ENCODE peak calls at places on chromosomes 2 and 18, in eight cellular contexts. One of them, this sample, is unnamed.

GRCh38 chr2:8633735-8634313 is 48.0 kb upstream of the ID2 start:
- DNase-seq in NCI-H774: no peak
- DNase-seq in breast epithelium: no peak
- DNase-seq in NCI-H1105 treated with DMSO at 0.1 percent for 48 hours: no peak
- DNase-seq in fibroblast of lung: peak
- DNase-seq in NCI-H146: no peak
- DNase-seq in cerebellum: no peak
- DNase-seq in psoas muscle: no peak
- DNase-seq in this sample: no peak

GRCh38 chr18:31209041-31209440 is 46.4 kb upstream of the DSC1 start:
- DNase-seq in NCI-H774: no peak
- DNase-seq in NCI-H1105 treated with DMSO at 0.1 percent for 48 hours: no peak
- DNase-seq in NCI-H146: no peak
- DNase-seq in breast epithelium: no peak
- DNase-seq in psoas muscle: no peak
- DNase-seq in fibroblast of lung: peak
- DNase-seq in cerebellum: no peak
- DNase-seq in this sample: no peak

GRCh38 chr18:58218111-58218510 is 174.1 kb downstream of the NEDD4L start:
- DNase-seq in fibroblast of lung: peak
- DNase-seq in breast epithelium: no peak
- DNase-seq in NCI-H146: no peak
- DNase-seq in cerebellum: no peak
- DNase-seq in psoas muscle: no peak
- DNase-seq in NCI-H1105 treated with DMSO at 0.1 percent for 48 hours: no peak
- DNase-seq in NCI-H774: no peak
- DNase-seq in this sample: no peak

GRCh38 chr18:80175451-80176235 is 66.6 kb downstream of the ADNP2 start:
- DNase-seq in cerebellum: no peak
- DNase-seq in psoas muscle: no peak
- DNase-seq in NCI-H146: no peak
- DNase-seq in NCI-H774: no peak
- DNase-seq in breast epithelium: no peak
- DNase-seq in fibroblast of lung: peak
- DNase-seq in NCI-H1105 treated with DMSO at 0.1 percent for 48 hours: no peak
- DNase-seq in this sample: no peak

GRCh38 chr2:170434900-170435640 is 257.1 kb downstream of the MYO3B start:
- DNase-seq in breast epithelium: no peak
- DNase-seq in cerebellum: no peak
- DNase-seq in NCI-H146: no peak
- DNase-seq in psoas muscle: no peak
- DNase-seq in fibroblast of lung: no peak
- DNase-seq in NCI-H774: no peak
- DNase-seq in NCI-H1105 treated with DMSO at 0.1 percent for 48 hours: no peak
- DNase-seq in this sample: no peak

GRCh38 chr2:11129598-11130449 is 25.4 kb upstream of the SLC66A3 start:
- DNase-seq in NCI-H146: peak
- DNase-seq in NCI-H774: peak
- DNase-seq in psoas muscle: peak
- DNase-seq in cerebellum: no peak
- DNase-seq in fibroblast of lung: peak
- DNase-seq in NCI-H1105 treated with DMSO at 0.1 percent for 48 hours: no peak
- DNase-seq in breast epithelium: peak
- DNase-seq in this sample: no peak

GRCh38 chr2:190277234-190278112 is 42.2 kb downstream of the HIBCH start:
- DNase-seq in cerebellum: no peak
- DNase-seq in breast epithelium: no peak
- DNase-seq in psoas muscle: no peak
- DNase-seq in NCI-H774: peak
- DNase-seq in NCI-H146: no peak
- DNase-seq in NCI-H1105 treated with DMSO at 0.1 percent for 48 hours: no peak
- DNase-seq in fibroblast of lung: peak
- DNase-seq in this sample: peak

GRCh38 chr2:44245068-44245861 is 30.0 kb upstream of the SLC3A1 start:
- DNase-seq in fibroblast of lung: no peak
- DNase-seq in breast epithelium: no peak
- DNase-seq in NCI-H146: peak
- DNase-seq in NCI-H1105 treated with DMSO at 0.1 percent for 48 hours: peak
- DNase-seq in psoas muscle: no peak
- DNase-seq in NCI-H774: peak
- DNase-seq in cerebellum: no peak
- DNase-seq in this sample: peak

GRCh38 chr2:128271891-128272585 is 46.6 kb downstream of the HS6ST1 start:
- DNase-seq in breast epithelium: peak
- DNase-seq in NCI-H1105 treated with DMSO at 0.1 percent for 48 hours: no peak
- DNase-seq in psoas muscle: peak
- DNase-seq in cerebellum: no peak
- DNase-seq in NCI-H774: no peak
- DNase-seq in fibroblast of lung: no peak
- DNase-seq in NCI-H146: no peak
- DNase-seq in this sample: no peak

GRCh38 chr2:236546561-236546961 is 23.1 kb upstream of the ACKR3 start:
- DNase-seq in psoas muscle: no peak
- DNase-seq in NCI-H146: no peak
- DNase-seq in cerebellum: no peak
- DNase-seq in breast epithelium: no peak
- DNase-seq in fibroblast of lung: no peak
- DNase-seq in NCI-H774: no peak
- DNase-seq in NCI-H1105 treated with DMSO at 0.1 percent for 48 hours: no peak
- DNase-seq in this sample: no peak

GRCh38 chr18:10247402-10248117 is 206.9 kb upstream of the APCDD1 start:
- DNase-seq in cerebellum: no peak
- DNase-seq in breast epithelium: no peak
- DNase-seq in NCI-H1105 treated with DMSO at 0.1 percent for 48 hours: no peak
- DNase-seq in NCI-H146: no peak
- DNase-seq in fibroblast of lung: no peak
- DNase-seq in NCI-H774: no peak
- DNase-seq in psoas muscle: no peak
- DNase-seq in this sample: no peak

GRCh38 chr2:235854276-235854675 is 313.9 kb downstream of the GBX2 start:
- DNase-seq in NCI-H774: no peak
- DNase-seq in NCI-H1105 treated with DMSO at 0.1 percent for 48 hours: no peak
- DNase-seq in breast epithelium: no peak
- DNase-seq in cerebellum: peak
- DNase-seq in NCI-H146: no peak
- DNase-seq in psoas muscle: no peak
- DNase-seq in fibroblast of lung: no peak
- DNase-seq in this sample: no peak

GRCh38 chr2:113869253-113869652 is 20.6 kb upstream of the ACTR3 start:
- DNase-seq in NCI-H1105 treated with DMSO at 0.1 percent for 48 hours: no peak
- DNase-seq in NCI-H146: no peak
- DNase-seq in breast epithelium: no peak
- DNase-seq in NCI-H774: no peak
- DNase-seq in psoas muscle: no peak
- DNase-seq in cerebellum: no peak
- DNase-seq in fibroblast of lung: no peak
- DNase-seq in this sample: no peak

GRCh38 chr2:70104231-70105111 is 17.2 kb downstream of the PCBP1 start:
- DNase-seq in fibroblast of lung: peak
- DNase-seq in NCI-H1105 treated with DMSO at 0.1 percent for 48 hours: no peak
- DNase-seq in cerebellum: no peak
- DNase-seq in psoas muscle: no peak
- DNase-seq in NCI-H146: no peak
- DNase-seq in NCI-H774: no peak
- DNase-seq in breast epithelium: no peak
- DNase-seq in this sample: peak

GRCh38 chr2:101277111-101277510 is 24.4 kb downstream of the CNOT11 start:
- DNase-seq in psoas muscle: no peak
- DNase-seq in NCI-H774: no peak
- DNase-seq in cerebellum: no peak
- DNase-seq in NCI-H1105 treated with DMSO at 0.1 percent for 48 hours: no peak
- DNase-seq in breast epithelium: no peak
- DNase-seq in NCI-H146: no peak
- DNase-seq in fibroblast of lung: peak
- DNase-seq in this sample: peak

GRCh38 chr2:175464311-175464670 is 282.8 kb upstream of the ATP5MC3 start:
- DNase-seq in NCI-H1105 treated with DMSO at 0.1 percent for 48 hours: no peak
- DNase-seq in fibroblast of lung: no peak
- DNase-seq in psoas muscle: no peak
- DNase-seq in cerebellum: no peak
- DNase-seq in breast epithelium: no peak
- DNase-seq in NCI-H774: no peak
- DNase-seq in NCI-H146: no peak
- DNase-seq in this sample: no peak

GRCh38 chr2:128585706-128586105 is 267.0 kb upstream of the HS6ST1 start:
- DNase-seq in fibroblast of lung: peak
- DNase-seq in breast epithelium: no peak
- DNase-seq in NCI-H1105 treated with DMSO at 0.1 percent for 48 hours: no peak
- DNase-seq in psoas muscle: no peak
- DNase-seq in NCI-H774: no peak
- DNase-seq in NCI-H146: no peak
- DNase-seq in cerebellum: no peak
- DNase-seq in this sample: no peak

This sample was measured in pons.